ENCODE peak calls at places on chromosomes 11 and 22, in seven cellular contexts. V is sigmoid colon; R is GM23248; U is tibial artery; N is esophagus muscularis mucosa; X is effector memory CD4-positive, alpha-beta T cell; M is dorsolateral prefrontal cortex. C is an unnamed sample. For H3K27me3, the result is how much of the 10 kb centered on the place peaks cover.

GRCh38 chr22:44988671-44989070 is 21.1 kb downstream of the PHF21B start:
- DNase-seq in X (no peak), M (no peak), N (no peak), V (no peak), U (no peak), R (peak), C (no peak)

GRCh38 chr11:96075532-96075959 is 151.6 kb upstream of the MTMR2 start:
- DNase-seq in U (no peak), N (no peak), M (no peak), X (no peak), R (peak), V (no peak), C (no peak)

GRCh38 chr11:131614514-131615085 is 244.2 kb downstream of the NTM start:
- DNase-seq in R (no peak), U (no peak), N (no peak), M (peak), X (no peak), V (no peak), C (no peak)

GRCh38 chr11:34075178-34075820 is 23.8 kb downstream of the CAPRIN1 start:
- DNase-seq in U (no peak), N (no peak), V (no peak), R (peak), M (no peak), X (no peak), C (peak)

GRCh38 chr11:36131719-36132349 is 157.4 kb downstream of the COMMD9 start:
- DNase-seq in X (no peak), R (peak), N (no peak), M (peak), V (peak), U (peak), C (peak)

GRCh38 chr11:2188745-2189144 is 17.1 kb upstream of the TH start:
- DNase-seq in U (no peak), M (no peak), X (no peak), V (no peak), N (no peak), R (no peak), C (no peak)

GRCh38 chr11:66289548-66290331 is 797 bp upstream of the YIF1A start:
- DNase-seq in M (peak), N (no peak), R (peak), X (no peak), U (peak), V (no peak), C (no peak)

GRCh38 chr11:45805305-45806071 is 539 bp downstream of the SLC35C1 start:
- DNase-seq in R (peak), X (no peak), V (peak), M (no peak), U (peak), N (no peak), C (peak)

GRCh38 chr11:12871788-12872321 is 137.3 kb upstream of the RASSF10 start:
- DNase-seq in N (no peak), R (peak), X (no peak), M (no peak), V (no peak), U (peak), C (no peak)

GRCh38 chr11:131495417-131495816 is 125.0 kb downstream of the NTM start:
- DNase-seq in N (no peak), V (peak), U (no peak), M (peak), X (no peak), R (no peak), C (no peak)

GRCh38 chr11:121665211-121665838 is 212.6 kb upstream of the SORL1-AS1 start:
- DNase-seq in X (no peak), U (no peak), R (no peak), M (no peak), N (peak), V (no peak), C (no peak)

GRCh38 chr11:73531386-73531785 is 66.5 kb downstream of the FAM168A start:
- DNase-seq in N (no peak), U (no peak), R (no peak), V (no peak), M (no peak), X (no peak), C (no peak)

GRCh38 chr11:73528877-73529530 is 68.9 kb downstream of the FAM168A start:
- DNase-seq in N (no peak), U (no peak), M (no peak), X (no peak), R (no peak), V (no peak), C (no peak)

GRCh38 chr11:73528420-73528819 is 69.5 kb downstream of the FAM168A start:
- DNase-seq in X (no peak), R (peak), U (no peak), M (no peak), N (no peak), V (no peak), C (no peak)

GRCh38 chr11:73530109-73530508 is 67.8 kb downstream of the FAM168A start:
- DNase-seq in R (no peak), U (no peak), M (no peak), X (no peak), V (no peak), N (no peak), C (no peak)

DNA sequence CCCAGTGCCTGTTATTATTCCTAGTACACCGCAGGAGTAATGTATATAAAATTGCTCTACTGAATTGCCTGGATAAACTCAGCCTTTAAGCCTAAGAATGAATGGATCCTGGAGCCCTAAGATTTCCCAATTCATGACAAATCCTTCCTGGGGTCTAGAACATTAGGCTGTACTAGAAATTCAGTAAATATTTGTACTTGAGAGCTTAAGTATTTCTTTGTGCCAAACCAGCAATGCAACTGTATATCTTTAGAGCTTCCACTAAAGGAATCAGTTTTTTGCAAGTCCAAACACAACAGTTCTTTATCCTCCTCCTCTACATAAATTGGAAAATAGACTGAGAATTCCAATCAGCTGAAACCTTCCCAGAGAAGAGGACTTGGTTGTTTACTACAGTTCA is 65.6 kb downstream of the FAM168A start:
- DNase-seq in V (no peak), X (no peak), N (no peak), M (no peak), U (no peak), R (peak), C (no peak)
- H3K27ac ChIP-seq in V (no peak), X (no peak), N (no peak), M (no peak), U (no peak), R (no peak), C (no peak)

GRCh38 chr11:133953999-133954398 is 2.8 kb downstream of the IGSF9B start:
- DNase-seq in R (no peak), M (no peak), V (no peak), N (no peak), U (peak), X (no peak), C (no peak)
- H3K27me3 ChIP-seq in R (under half), M (under half), V (under half), N (under half), U (under half), X (under half), C (half or more)

GRCh38 chr11:70912226-70912840 is 340.0 kb downstream of the SHANK2 start:
- DNase-seq in V (no peak), U (no peak), M (no peak), R (peak), N (no peak), X (no peak), C (no peak)
- H3K27ac ChIP-seq in V (peak), U (no peak), M (no peak), R (no peak), N (peak), X (no peak), C (no peak)

GRCh38 chr11:125170001-125170405 is 5.5 kb downstream of the PKNOX2 start:
- DNase-seq in U (no peak), M (no peak), R (no peak), N (no peak), V (peak), X (no peak), C (peak)
- H3K27me3 ChIP-seq in U (under half), M (under half), R (under half), N (under half), V (under half), X (under half), C (under half)

GRCh38 chr22:43722444-43722843 is 89.7 kb downstream of the EFCAB6 start:
- DNase-seq in U (no peak), M (no peak), V (no peak), R (no peak), N (no peak), X (no peak), C (no peak)

GRCh38 chr22:43723816-43724215 is 88.3 kb downstream of the EFCAB6 start:
- DNase-seq in M (no peak), V (no peak), U (no peak), N (no peak), R (peak), X (no peak), C (no peak)

GRCh38 chr22:43726296-43726695 is 85.8 kb downstream of the EFCAB6 start:
- DNase-seq in U (no peak), N (no peak), R (peak), X (no peak), V (no peak), M (no peak), C (no peak)

GRCh38 chr22:43731986-43732385 is 80.1 kb downstream of the EFCAB6 start:
- DNase-seq in R (peak), N (peak), V (no peak), U (no peak), X (no peak), M (no peak), C (no peak)

GRCh38 chr22:43726964-43727543 is 85.1 kb downstream of the EFCAB6 start:
- DNase-seq in M (no peak), R (no peak), X (no peak), U (no peak), V (no peak), N (peak), C (no peak)
- H3K27ac ChIP-seq in M (no peak), R (no peak), X (no peak), U (no peak), V (no peak), N (no peak), C (no peak)